ENCODE peak calls at places on chromosome 14, in nine cellular contexts. One of them, this sample, is unnamed. For H3K36me3, the result is how much of the 10 kb centered on the place peaks cover.

GRCh38 chr14:68306934-68307758 is 485.7 kb downstream of the ZFP36L1 start:
- DNase-seq in iPS DF 6.9: no peak
- DNase-seq in tibial nerve: no peak
- DNase-seq in adrenal gland: no peak
- DNase-seq in sigmoid colon: no peak
- DNase-seq in aorta: no peak
- DNase-seq in brain microvascular endothelial cell: no peak
- DNase-seq in fibroblast of lung: peak
- DNase-seq in neuronal stem cell: no peak
- DNase-seq in this sample: no peak

GRCh38 chr14:86022031-86022629 is 492.2 kb downstream of the FLRT2 start:
- DNase-seq in iPS DF 6.9: no peak
- DNase-seq in brain microvascular endothelial cell: peak
- DNase-seq in aorta: no peak
- DNase-seq in neuronal stem cell: no peak
- DNase-seq in fibroblast of lung: peak
- DNase-seq in sigmoid colon: no peak
- DNase-seq in tibial nerve: no peak
- DNase-seq in adrenal gland: no peak
- DNase-seq in this sample: no peak

GRCh38 chr14:74867673-74868072 is 8.3 kb downstream of the PROX2 start:
- DNase-seq in iPS DF 6.9: no peak
- DNase-seq in brain microvascular endothelial cell: no peak
- DNase-seq in sigmoid colon: peak
- DNase-seq in adrenal gland: no peak
- DNase-seq in aorta: no peak
- DNase-seq in fibroblast of lung: no peak
- DNase-seq in neuronal stem cell: no peak
- DNase-seq in tibial nerve: no peak
- DNase-seq in this sample: no peak

GRCh38 chr14:55075628-55076027 is 24.2 kb downstream of the MAPK1IP1L start:
- DNase-seq in aorta: no peak
- DNase-seq in sigmoid colon: no peak
- DNase-seq in fibroblast of lung: peak
- DNase-seq in adrenal gland: no peak
- DNase-seq in tibial nerve: no peak
- DNase-seq in brain microvascular endothelial cell: peak
- DNase-seq in neuronal stem cell: no peak
- DNase-seq in iPS DF 6.9: no peak
- DNase-seq in this sample: no peak

GRCh38 chr14:22303589-22304195 is 285.3 kb downstream of the DAD1 start:
- DNase-seq in tibial nerve: no peak
- DNase-seq in aorta: no peak
- DNase-seq in brain microvascular endothelial cell: no peak
- DNase-seq in neuronal stem cell: no peak
- DNase-seq in iPS DF 6.9: no peak
- DNase-seq in adrenal gland: no peak
- DNase-seq in sigmoid colon: no peak
- DNase-seq in fibroblast of lung: peak
- DNase-seq in this sample: peak

GRCh38 chr14:69651653-69652052 is 40.3 kb downstream of the SUSD6 start:
- DNase-seq in iPS DF 6.9: no peak
- DNase-seq in neuronal stem cell: no peak
- DNase-seq in adrenal gland: no peak
- DNase-seq in tibial nerve: no peak
- DNase-seq in brain microvascular endothelial cell: no peak
- DNase-seq in fibroblast of lung: no peak
- DNase-seq in aorta: no peak
- DNase-seq in sigmoid colon: no peak
- DNase-seq in this sample: no peak

GRCh38 chr14:70168401-70168800 is 20.4 kb downstream of the SLC8A3 start:
- DNase-seq in iPS DF 6.9: no peak
- DNase-seq in aorta: no peak
- DNase-seq in brain microvascular endothelial cell: no peak
- DNase-seq in fibroblast of lung: no peak
- DNase-seq in neuronal stem cell: no peak
- DNase-seq in tibial nerve: no peak
- DNase-seq in adrenal gland: no peak
- DNase-seq in sigmoid colon: no peak
- DNase-seq in this sample: no peak

GRCh38 chr14:63555572-63555971 is 12.4 kb upstream of the PPP2R5E start:
- DNase-seq in tibial nerve: no peak
- DNase-seq in iPS DF 6.9: no peak
- DNase-seq in neuronal stem cell: no peak
- DNase-seq in aorta: no peak
- DNase-seq in sigmoid colon: no peak
- DNase-seq in brain microvascular endothelial cell: no peak
- DNase-seq in fibroblast of lung: no peak
- DNase-seq in adrenal gland: no peak
- DNase-seq in this sample: no peak

GRCh38 chr14:61174395-61175386 is 106.4 kb downstream of the TMEM30B start:
- DNase-seq in sigmoid colon: no peak
- DNase-seq in aorta: no peak
- DNase-seq in iPS DF 6.9: no peak
- DNase-seq in adrenal gland: no peak
- DNase-seq in fibroblast of lung: peak
- DNase-seq in tibial nerve: no peak
- DNase-seq in brain microvascular endothelial cell: no peak
- DNase-seq in neuronal stem cell: no peak
- DNase-seq in this sample: peak

GRCh38 chr14:68377459-68377858 is 415.4 kb downstream of the ZFP36L1 start:
- DNase-seq in aorta: no peak
- DNase-seq in iPS DF 6.9: no peak
- DNase-seq in fibroblast of lung: no peak
- DNase-seq in tibial nerve: peak
- DNase-seq in neuronal stem cell: no peak
- DNase-seq in adrenal gland: peak
- DNase-seq in brain microvascular endothelial cell: no peak
- DNase-seq in sigmoid colon: peak
- DNase-seq in this sample: no peak

GRCh38 chr14:81110186-81110585 is 110.6 kb downstream of the GTF2A1 start:
- DNase-seq in tibial nerve: no peak
- DNase-seq in neuronal stem cell: no peak
- DNase-seq in adrenal gland: no peak
- DNase-seq in fibroblast of lung: no peak
- DNase-seq in iPS DF 6.9: no peak
- DNase-seq in sigmoid colon: no peak
- DNase-seq in aorta: no peak
- DNase-seq in brain microvascular endothelial cell: no peak
- DNase-seq in this sample: no peak

GRCh38 chr14:56816575-56817391 is 6.5 kb upstream of the OTX2 start:
- DNase-seq in adrenal gland: no peak
- DNase-seq in sigmoid colon: no peak
- DNase-seq in brain microvascular endothelial cell: no peak
- DNase-seq in neuronal stem cell: no peak
- DNase-seq in aorta: no peak
- DNase-seq in iPS DF 6.9: no peak
- DNase-seq in tibial nerve: no peak
- DNase-seq in fibroblast of lung: no peak
- DNase-seq in this sample: peak

GRCh38 chr14:20782280-20782890 is 1.3 kb downstream of the RNASE6 start:
- DNase-seq in fibroblast of lung: no peak
- DNase-seq in iPS DF 6.9: no peak
- DNase-seq in brain microvascular endothelial cell: no peak
- DNase-seq in tibial nerve: no peak
- DNase-seq in neuronal stem cell: no peak
- DNase-seq in sigmoid colon: no peak
- DNase-seq in adrenal gland: no peak
- DNase-seq in aorta: no peak
- DNase-seq in this sample: no peak

GRCh38 chr14:55921516-55921915 is 196.7 kb upstream of the PELI2 start:
- DNase-seq in iPS DF 6.9: no peak
- DNase-seq in neuronal stem cell: no peak
- DNase-seq in aorta: no peak
- DNase-seq in adrenal gland: no peak
- DNase-seq in brain microvascular endothelial cell: no peak
- DNase-seq in fibroblast of lung: no peak
- DNase-seq in sigmoid colon: no peak
- DNase-seq in tibial nerve: no peak
- DNase-seq in this sample: no peak

GRCh38 chr14:57816568-57817284 is 49.2 kb downstream of the SLC35F4 start:
- DNase-seq in adrenal gland: no peak
- DNase-seq in tibial nerve: no peak
- DNase-seq in neuronal stem cell: no peak
- DNase-seq in brain microvascular endothelial cell: no peak
- DNase-seq in aorta: no peak
- DNase-seq in sigmoid colon: no peak
- DNase-seq in iPS DF 6.9: no peak
- DNase-seq in fibroblast of lung: no peak
- DNase-seq in this sample: no peak

GRCh38 chr14:74459289-74459946 is 33.4 kb upstream of the SYNDIG1L start:
- DNase-seq in tibial nerve: no peak
- DNase-seq in fibroblast of lung: peak
- DNase-seq in brain microvascular endothelial cell: peak
- DNase-seq in sigmoid colon: no peak
- DNase-seq in aorta: no peak
- DNase-seq in adrenal gland: peak
- DNase-seq in neuronal stem cell: peak
- DNase-seq in iPS DF 6.9: peak
- DNase-seq in this sample: peak

GRCh38 chr14:75298187-75298985 is 19.8 kb downstream of the FOS start:
- DNase-seq in fibroblast of lung: peak
- DNase-seq in brain microvascular endothelial cell: no peak
- DNase-seq in aorta: peak
- DNase-seq in tibial nerve: peak
- DNase-seq in sigmoid colon: peak
- DNase-seq in adrenal gland: no peak
- DNase-seq in iPS DF 6.9: no peak
- DNase-seq in neuronal stem cell: no peak
- DNase-seq in this sample: no peak

GRCh38 chr14:60724080-60724618 is at the start of gene SIX4:
- DNase-seq in iPS DF 6.9: peak
- DNase-seq in fibroblast of lung: peak
- DNase-seq in neuronal stem cell: peak
- DNase-seq in sigmoid colon: peak
- DNase-seq in aorta: peak
- DNase-seq in brain microvascular endothelial cell: peak
- DNase-seq in tibial nerve: peak
- DNase-seq in adrenal gland: peak
- DNase-seq in this sample: peak

GRCh38 chr14:46344327-46344937 is 307.1 kb downstream of the RPL10L start:
- DNase-seq in aorta: no peak
- DNase-seq in tibial nerve: no peak
- DNase-seq in sigmoid colon: no peak
- DNase-seq in iPS DF 6.9: no peak
- DNase-seq in neuronal stem cell: peak
- DNase-seq in brain microvascular endothelial cell: peak
- DNase-seq in fibroblast of lung: peak
- DNase-seq in adrenal gland: no peak
- DNase-seq in this sample: peak

GRCh38 chr14:59482120-59482434 is 2.1 kb downstream of the L3HYPDH start:
- DNase-seq in tibial nerve: no peak
- DNase-seq in adrenal gland: no peak
- DNase-seq in sigmoid colon: no peak
- DNase-seq in neuronal stem cell: no peak
- DNase-seq in brain microvascular endothelial cell: no peak
- DNase-seq in aorta: no peak
- DNase-seq in iPS DF 6.9: no peak
- DNase-seq in fibroblast of lung: no peak
- DNase-seq in this sample: no peak

GRCh38 chr14:97107070-97107469 is 309.9 kb downstream of the VRK1 start:
- DNase-seq in tibial nerve: no peak
- DNase-seq in sigmoid colon: no peak
- DNase-seq in brain microvascular endothelial cell: no peak
- DNase-seq in fibroblast of lung: no peak
- DNase-seq in iPS DF 6.9: no peak
- DNase-seq in adrenal gland: no peak
- DNase-seq in aorta: no peak
- DNase-seq in neuronal stem cell: no peak
- DNase-seq in this sample: no peak
- H3K36me3 ChIP-seq in tibial nerve: under half
- H3K36me3 ChIP-seq in sigmoid colon: under half
- H3K36me3 ChIP-seq in brain microvascular endothelial cell: under half
- H3K36me3 ChIP-seq in fibroblast of lung: under half
- H3K36me3 ChIP-seq in iPS DF 6.9: under half
- H3K36me3 ChIP-seq in adrenal gland: under half
- H3K36me3 ChIP-seq in aorta: under half
- H3K36me3 ChIP-seq in neuronal stem cell: under half
- H3K36me3 ChIP-seq in this sample: under half

GRCh38 chr14:91207008-91207407 is 37.5 kb downstream of the GPR68 start:
- DNase-seq in brain microvascular endothelial cell: no peak
- DNase-seq in tibial nerve: no peak
- DNase-seq in sigmoid colon: no peak
- DNase-seq in iPS DF 6.9: no peak
- DNase-seq in fibroblast of lung: no peak
- DNase-seq in neuronal stem cell: no peak
- DNase-seq in adrenal gland: no peak
- DNase-seq in aorta: no peak
- DNase-seq in this sample: no peak
- H3K36me3 ChIP-seq in brain microvascular endothelial cell: under half
- H3K36me3 ChIP-seq in tibial nerve: under half
- H3K36me3 ChIP-seq in sigmoid colon: under half
- H3K36me3 ChIP-seq in iPS DF 6.9: under half
- H3K36me3 ChIP-seq in fibroblast of lung: under half
- H3K36me3 ChIP-seq in neuronal stem cell: half or more
- H3K36me3 ChIP-seq in adrenal gland: under half
- H3K36me3 ChIP-seq in aorta: under half
- H3K36me3 ChIP-seq in this sample: under half

DNA sequence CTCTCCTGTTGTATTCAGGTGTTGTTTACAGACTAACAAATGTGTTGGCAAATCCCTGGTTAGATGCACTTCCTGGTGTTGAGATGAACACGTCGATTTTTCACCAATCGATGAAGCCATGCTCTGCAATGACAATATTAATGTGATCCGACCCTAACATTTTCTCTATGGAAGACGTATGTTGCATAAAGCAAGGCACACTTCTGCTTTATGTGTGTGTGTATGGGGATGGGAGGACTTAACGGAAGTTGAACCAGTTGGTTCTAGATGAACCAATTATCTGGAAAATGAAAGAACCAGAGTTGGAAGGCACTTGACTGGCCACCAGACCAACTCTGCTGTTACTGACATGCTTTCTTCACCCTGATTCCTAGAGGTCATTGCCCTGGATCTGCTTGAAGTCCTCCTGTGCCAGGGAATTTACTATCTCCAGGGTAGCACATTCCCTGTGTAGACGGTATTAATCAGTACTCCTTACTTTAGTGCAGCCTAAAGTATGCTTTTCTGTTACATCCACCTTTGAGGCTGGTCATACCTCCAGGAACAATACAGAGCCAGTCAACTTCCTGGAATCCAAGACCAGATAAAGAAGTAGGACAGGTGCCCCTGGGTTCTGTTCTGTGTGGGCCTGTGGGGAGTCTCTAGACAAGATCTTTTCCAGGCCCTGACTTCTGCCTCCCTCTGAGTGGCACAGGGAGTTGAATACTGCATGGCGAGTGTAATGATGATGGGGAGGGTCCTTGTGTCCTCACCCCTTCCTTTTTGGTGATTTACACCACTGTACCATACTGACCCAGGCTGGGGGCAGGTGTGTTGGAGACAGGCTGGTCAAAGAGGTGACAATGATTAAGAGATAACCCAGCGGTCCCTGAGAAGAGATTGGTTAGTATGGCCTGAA is 4.1 kb downstream of the SDR39U1 start:
- DNase-seq in aorta: no peak
- DNase-seq in tibial nerve: no peak
- DNase-seq in fibroblast of lung: no peak
- DNase-seq in neuronal stem cell: no peak
- DNase-seq in iPS DF 6.9: no peak
- DNase-seq in brain microvascular endothelial cell: no peak
- DNase-seq in adrenal gland: no peak
- DNase-seq in sigmoid colon: no peak
- DNase-seq in this sample: no peak
- H3K36me3 ChIP-seq in aorta: under half
- H3K36me3 ChIP-seq in tibial nerve: under half
- H3K36me3 ChIP-seq in fibroblast of lung: under half
- H3K36me3 ChIP-seq in neuronal stem cell: half or more
- H3K36me3 ChIP-seq in iPS DF 6.9: under half
- H3K36me3 ChIP-seq in brain microvascular endothelial cell: half or more
- H3K36me3 ChIP-seq in adrenal gland: half or more
- H3K36me3 ChIP-seq in sigmoid colon: under half
- H3K36me3 ChIP-seq in this sample: under half

GRCh38 chr14:102081231-102082080 is 5.4 kb downstream of the HSP90AA1 start:
- DNase-seq in fibroblast of lung: no peak
- DNase-seq in tibial nerve: no peak
- DNase-seq in sigmoid colon: no peak
- DNase-seq in neuronal stem cell: no peak
- DNase-seq in brain microvascular endothelial cell: no peak
- DNase-seq in iPS DF 6.9: no peak
- DNase-seq in aorta: no peak
- DNase-seq in adrenal gland: no peak
- DNase-seq in this sample: no peak
- H3K36me3 ChIP-seq in fibroblast of lung: under half
- H3K36me3 ChIP-seq in tibial nerve: under half
- H3K36me3 ChIP-seq in sigmoid colon: half or more
- H3K36me3 ChIP-seq in neuronal stem cell: half or more
- H3K36me3 ChIP-seq in brain microvascular endothelial cell: half or more
- H3K36me3 ChIP-seq in iPS DF 6.9: under half
- H3K36me3 ChIP-seq in aorta: under half
- H3K36me3 ChIP-seq in adrenal gland: half or more
- H3K36me3 ChIP-seq in this sample: half or more